ENCODE peak calls at places on chromosomes 4 and X, in five cellular contexts. B is activated CD8-positive, alpha-beta memory T cell treated with anti-CD3 and anti-CD28 coated beads, Interleukin-2, amount 50 U/mL, for 4 hours; H is M059J; K is H9; Y is T-helper 2 cell. S is an unnamed sample.

GRCh38 chr4:38030023-38030422 is 69.8 kb downstream of the PTTG2 start:
- DNase-seq in B (no peak), K (no peak), Y (no peak), H (no peak), S (peak)

GRCh38 chr4:15420642-15421041 is 7.2 kb upstream of the C1QTNF7 start:
- DNase-seq in K (no peak), H (peak), B (no peak), Y (no peak), S (peak)

GRCh38 chrX:63186137-63186536 is 165.0 kb downstream of the SPIN4 start:
- DNase-seq in H (peak), B (no peak), Y (no peak), K (no peak), S (no peak)

GRCh38 chrX:74179071-74179470 is 124.9 kb upstream of the ZCCHC13 start:
- DNase-seq in B (no peak), K (no peak), H (peak), Y (no peak), S (no peak)

GRCh38 chrX:57587607-57588006 is 4.2 kb upstream of the ZXDB start:
- DNase-seq in B (no peak), Y (no peak), K (no peak), H (no peak), S (no peak)

GRCh38 chr4:168540086-168540864 is 43.4 kb downstream of the PALLD start:
- DNase-seq in H (peak), K (no peak), Y (no peak), B (no peak), S (no peak)

GRCh38 chr4:879730-880079 is 52.4 kb downstream of the GAK start:
- DNase-seq in Y (peak), H (no peak), B (peak), K (no peak), S (no peak)

GRCh38 chr4:81715335-81715734 is 243.6 kb upstream of the RASGEF1B start:
- DNase-seq in H (no peak), Y (no peak), K (peak), B (no peak), S (no peak)

GRCh38 chr4:39469429-39470077 is 10.7 kb downstream of the LIAS start:
- DNase-seq in Y (peak), K (peak), B (no peak), H (peak), S (peak)

GRCh38 chrX:69237228-69237627 is 72.0 kb upstream of the PJA1 start:
- DNase-seq in K (no peak), B (no peak), Y (no peak), H (peak), S (no peak)

GRCh38 chrX:115896362-115896761 is 274.2 kb upstream of the AGTR2 start:
- DNase-seq in K (no peak), Y (no peak), H (no peak), B (no peak), S (no peak)

GRCh38 chr4:173834151-173834550 is 304.1 kb upstream of the HAND2 start:
- DNase-seq in K (no peak), B (no peak), H (no peak), Y (no peak), S (no peak)

GRCh38 chr4:186715077-186715476 is 8.6 kb downstream of the FAT1 start:
- DNase-seq in Y (no peak), K (no peak), B (no peak), H (no peak), S (no peak)

GRCh38 chr4:52051615-52052474 is 741 bp downstream of the SPATA18 start:
- DNase-seq in H (no peak), B (no peak), Y (no peak), K (peak), S (peak)

GRCh38 chr4:89111833-89112563 is 665 bp downstream of the TIGD2 start:
- DNase-seq in B (no peak), K (no peak), Y (no peak), H (peak), S (peak)

GRCh38 chrX:154384284-154384892 is 5.3 kb downstream of the EMD start:
- DNase-seq in Y (no peak), K (no peak), H (peak), B (no peak), S (no peak)

GRCh38 chr4:2511645-2512131 is 24.8 kb upstream of the FAM193A start:
- DNase-seq in B (no peak), K (no peak), Y (peak), H (no peak), S (no peak)

GRCh38 chr4:86367577-86367976 is 7.7 kb upstream of the MAPK10 start:
- DNase-seq in K (no peak), Y (no peak), H (peak), B (no peak), S (no peak)

GRCh38 chrX:45198706-45199105 is 2.0 kb downstream of the DIPK2B start:
- DNase-seq in K (no peak), H (no peak), B (no peak), Y (no peak), S (no peak)

GRCh38 chr4:186687263-186687662 is 36.4 kb downstream of the FAT1 start:
- DNase-seq in B (no peak), Y (no peak), H (no peak), K (no peak), S (no peak)

GRCh38 chrX:45803383-45803921 is 602.8 kb upstream of the DIPK2B start:
- DNase-seq in B (peak), K (no peak), Y (no peak), H (peak), S (peak)

GRCh38 chr4:23697001-23697528 is 192.8 kb downstream of the PPARGC1A start:
- DNase-seq in H (no peak), B (no peak), K (no peak), Y (no peak), S (no peak)

GRCh38 chr4:139419388-139419914 is 34.5 kb upstream of the RAB33B start:
- DNase-seq in Y (peak), H (peak), K (no peak), B (no peak), S (peak)

GRCh38 chr4:26140150-26140898 is 180.5 kb upstream of the RBPJ start:
- DNase-seq in K (no peak), H (peak), B (no peak), Y (no peak), S (no peak)

GRCh38 chrX:134171661-134172587 is 65.1 kb upstream of the CCDC160 start:
- DNase-seq in B (peak), Y (peak), H (peak), K (peak), S (no peak)

GRCh38 chr4:11615601-11616000 is 186.9 kb upstream of the HS3ST1 start:
- DNase-seq in Y (no peak), H (no peak), K (no peak), B (no peak), S (no peak)

GRCh38 chr4:4395849-4396627 is 9.1 kb downstream of the NSG1 start:
- DNase-seq in B (no peak), H (peak), Y (no peak), K (peak), S (no peak)

GRCh38 chr4:151576627-151577026 is 167.7 kb downstream of the FHIP1A start:
- DNase-seq in Y (no peak), H (no peak), B (no peak), K (no peak), S (no peak)

GRCh38 chr4:51943221-51943620 is 76.9 kb downstream of the LRRC66 start:
- DNase-seq in Y (no peak), B (no peak), H (peak), K (no peak), S (no peak)

GRCh38 chr4:82792912-82793649 is 5.5 kb downstream of the SCD5 start:
- DNase-seq in K (peak), Y (no peak), B (no peak), H (peak), S (no peak)